ENCODE peak calls at places on chromosomes 12 and 14, in nine cellular contexts. S is iPS DF 6.9; J is OCI-LY7; H is astrocyte of the spinal cord; I is globus pallidus; G is ascending aorta; L is activated CD8-positive, alpha-beta memory T cell treated with anti-CD3 and anti-CD28 coated beads for 4 hours; C is left ventricle myocardium inferior; X is posterior cingulate gyrus. V is an unnamed sample.

GRCh38 chr12:15173142-15173541 is 48.1 kb downstream of the RERG start:
- DNase-seq in S (no peak), J (no peak), H (no peak), I (no peak), G (no peak), L (no peak), C (no peak), X (no peak), V (no peak)

GRCh38 chr12:110354172-110354780 is 49.2 kb downstream of the ANAPC7 start:
- DNase-seq in S (no peak), J (no peak), H (no peak), I (no peak), G (no peak), L (no peak), C (no peak), X (no peak), V (no peak)

GRCh38 chr12:6161124-6161882 is 36.8 kb upstream of the VWF start:
- DNase-seq in S (no peak), J (no peak), H (peak; percentile 71), I (no peak), G (no peak), L (no peak), C (peak; percentile 55), X (no peak), V (no peak)

GRCh38 chr12:26127404-26127803 is 2.6 kb upstream of the BHLHE41 start:
- DNase-seq in S (no peak), J (no peak), H (no peak), I (no peak), G (no peak), L (no peak), C (no peak), X (no peak), V (no peak)

GRCh38 chr12:84874125-84874824 is 38.3 kb downstream of the SLC6A15 start:
- DNase-seq in S (no peak), J (peak; percentile 60), H (peak; percentile 57), I (peak; percentile 75), G (no peak), L (no peak), C (no peak), X (no peak), V (no peak)

GRCh38 chr12:115519359-115519758 is 758.1 kb downstream of the MED13L start:
- DNase-seq in S (no peak), J (no peak), H (no peak), I (no peak), G (no peak), L (no peak), C (no peak), X (no peak), V (no peak)

GRCh38 chr12:21155517-21156351 is 24.7 kb downstream of the SLCO1B1 start:
- DNase-seq in S (no peak), J (no peak), H (no peak), I (no peak), G (no peak), L (no peak), C (no peak), X (no peak), V (no peak)

GRCh38 chr14:52026921-52027320 is 37.6 kb downstream of the RTRAF start:
- DNase-seq in S (no peak), J (no peak), H (no peak), I (peak; percentile 88), G (no peak), L (no peak), C (no peak), X (no peak), V (no peak)

GRCh38 chr12:81992461-81992860 is 233.3 kb upstream of the PPFIA2 start:
- DNase-seq in S (peak; percentile 37), J (no peak), H (peak; percentile 14), I (peak; percentile 11), G (no peak), L (no peak), C (no peak), X (no peak), V (peak; percentile 24)

GRCh38 chr12:57110189-57111045 is 745 bp downstream of the STAT6 start:
- DNase-seq in S (no peak), J (peak; percentile 79), H (no peak), I (no peak), G (no peak), L (peak; percentile 67), C (peak; percentile 80), X (no peak), V (peak; percentile 61)

GRCh38 chr12:39000370-39000769 is 95.0 kb upstream of the CPNE8 start:
- DNase-seq in S (no peak), J (no peak), H (no peak), I (no peak), G (no peak), L (no peak), C (no peak), X (no peak), V (no peak)

GRCh38 chr12:78916845-78917480 is 52.4 kb downstream of the SYT1 start:
- DNase-seq in S (no peak), J (no peak), H (peak; percentile 68), I (no peak), G (no peak), L (no peak), C (no peak), X (no peak), V (no peak)

GRCh38 chr12:30719060-30719459 is 23.4 kb upstream of the IPO8 start:
- DNase-seq in S (no peak), J (no peak), H (peak; percentile 85), I (no peak), G (no peak), L (no peak), C (no peak), X (no peak), V (no peak)

GRCh38 chr14:52802597-52802996 is 11.2 kb upstream of the GNPNAT1 start:
- DNase-seq in S (no peak), J (no peak), H (peak; percentile 56), I (no peak), G (no peak), L (no peak), C (no peak), X (no peak), V (no peak)

GRCh38 chr14:49526101-49526500 is 60.1 kb downstream of the RPS29 start:
- DNase-seq in S (no peak), J (no peak), H (no peak), I (no peak), G (no peak), L (no peak), C (no peak), X (no peak), V (no peak)

GRCh38 chr12:50049254-50050118 is 7.9 kb upstream of the ASIC1 start:
- DNase-seq in S (no peak), J (no peak), H (no peak), I (no peak), G (no peak), L (no peak), C (no peak), X (no peak), V (no peak)

GRCh38 chr12:124381454-124382207 is 86.7 kb downstream of the RFLNA start:
- DNase-seq in S (no peak), J (no peak), H (peak; percentile 77), I (peak; percentile 84), G (peak; percentile 74), L (no peak), C (peak; percentile 96), X (peak; percentile 70), V (no peak)

GRCh38 chr14:73630009-73630780 is 14.6 kb upstream of the DNAL1 start:
- DNase-seq in S (no peak), J (no peak), H (no peak), I (no peak), G (no peak), L (no peak), C (no peak), X (no peak), V (no peak)

GRCh38 chr12:632102-632696 is 31.0 kb downstream of the NINJ2 start:
- DNase-seq in S (no peak), J (no peak), H (peak; percentile 98), I (no peak), G (no peak), L (no peak), C (no peak), X (no peak), V (no peak)

GRCh38 chr12:56256326-56256960 is 1.7 kb downstream of the ANKRD52 start:
- DNase-seq in S (no peak), J (no peak), H (peak; percentile 46), I (no peak), G (no peak), L (no peak), C (no peak), X (no peak), V (no peak)

GRCh38 chr12:108730337-108731104 is 797 bp downstream of the CORO1C start:
- DNase-seq in S (peak; percentile 31), J (peak; percentile 69), H (peak; percentile 89), I (peak; percentile 75), G (peak; percentile 44), L (no peak), C (peak; percentile 63), X (peak; percentile 62), V (peak; percentile 65)

GRCh38 chr14:82067221-82067620 is 533.6 kb upstream of the SEL1L start:
- DNase-seq in S (no peak), J (no peak), H (no peak), I (no peak), G (no peak), L (no peak), C (no peak), X (peak; percentile 9), V (no peak)

GRCh38 chr12:117236456-117237001 is 46.3 kb upstream of the FBXO21 start:
- DNase-seq in S (peak; percentile 87), J (peak; percentile 67), H (peak; percentile 67), I (peak; percentile 51), G (no peak), L (peak; percentile 41), C (peak; percentile 76), X (peak; percentile 94), V (peak; percentile 91)

GRCh38 chr12:56334490-56334793 is 642 bp upstream of the PAN2 start:
- DNase-seq in S (no peak), J (no peak), H (no peak), I (no peak), G (no peak), L (no peak), C (no peak), X (no peak), V (peak; percentile 9)

GRCh38 chr12:107917912-107918800 is 143.7 kb downstream of the ASCL4 start:
- DNase-seq in S (peak; percentile 48), J (peak; percentile 34), H (peak; percentile 7), I (no peak), G (no peak), L (no peak), C (no peak), X (peak; percentile 18), V (peak; percentile 34)

GRCh38 chr12:104463371-104463770 is 6.6 kb downstream of the CHST11 start:
- DNase-seq in S (no peak), J (no peak), H (no peak), I (no peak), G (no peak), L (no peak), C (no peak), X (no peak), V (no peak)

GRCh38 chr12:6326316-6326959 is 15.4 kb downstream of the TNFRSF1A start:
- DNase-seq in S (no peak), J (peak; percentile 51), H (peak; percentile 59), I (no peak), G (no peak), L (no peak), C (peak; percentile 53), X (no peak), V (peak; percentile 51)

GRCh38 chr14:24162083-24162482 is 1.0 kb downstream of the IRF9 start:
- DNase-seq in S (no peak), J (no peak), H (no peak), I (no peak), G (no peak), L (no peak), C (no peak), X (no peak), V (no peak)

GRCh38 chr12:43306066-43306465 is 245.9 kb downstream of the ADAMTS20 start:
- DNase-seq in S (no peak), J (no peak), H (peak; percentile 95), I (no peak), G (no peak), L (no peak), C (no peak), X (no peak), V (no peak)

GRCh38 chr14:49589387-49589786 is 3.2 kb upstream of the RPS29 start:
- DNase-seq in S (no peak), J (no peak), H (no peak), I (no peak), G (no peak), L (no peak), C (no peak), X (no peak), V (no peak)

GRCh38 chr12:77107121-77107520 is 41.8 kb upstream of the E2F7 start:
- DNase-seq in S (no peak), J (no peak), H (no peak), I (no peak), G (no peak), L (no peak), C (no peak), X (no peak), V (no peak)

V was measured in endothelial cell.